ENCODE peak calls at places on chromosomes 4 and X, in seven cellular contexts. One of them, this sample, is unnamed.

GRCh38 chrX:72123471-72124185 is 8.1 kb downstream of the RTL5 start:
- DNase-seq in choroid plexus epithelial cell: peak
- DNase-seq in astrocyte of the spinal cord: peak
- DNase-seq in bronchial epithelial cell: no peak
- DNase-seq in OCI-LY7: no peak
- DNase-seq in astrocyte of the cerebellum: no peak
- DNase-seq in GM23338: peak
- DNase-seq in this sample: no peak

GRCh38 chr4:90727938-90728337 is 600.7 kb downstream of the CCSER1 start:
- DNase-seq in bronchial epithelial cell: peak
- DNase-seq in OCI-LY7: no peak
- DNase-seq in astrocyte of the spinal cord: peak
- DNase-seq in astrocyte of the cerebellum: peak
- DNase-seq in choroid plexus epithelial cell: peak
- DNase-seq in GM23338: peak
- DNase-seq in this sample: peak

GRCh38 chr4:6273661-6273990 is 4.0 kb downstream of the WFS1 start:
- DNase-seq in bronchial epithelial cell: no peak
- DNase-seq in choroid plexus epithelial cell: no peak
- DNase-seq in astrocyte of the cerebellum: no peak
- DNase-seq in astrocyte of the spinal cord: no peak
- DNase-seq in GM23338: no peak
- DNase-seq in OCI-LY7: no peak
- DNase-seq in this sample: no peak

GRCh38 chr4:6372649-6373525 is 99.5 kb downstream of the PPP2R2C start:
- DNase-seq in astrocyte of the cerebellum: no peak
- DNase-seq in OCI-LY7: peak
- DNase-seq in astrocyte of the spinal cord: no peak
- DNase-seq in GM23338: peak
- DNase-seq in choroid plexus epithelial cell: peak
- DNase-seq in bronchial epithelial cell: peak
- DNase-seq in this sample: no peak

GRCh38 chr4:62161446-62161845 is 961.3 kb downstream of the ADGRL3 start:
- DNase-seq in astrocyte of the cerebellum: no peak
- DNase-seq in choroid plexus epithelial cell: no peak
- DNase-seq in GM23338: no peak
- DNase-seq in astrocyte of the spinal cord: no peak
- DNase-seq in OCI-LY7: no peak
- DNase-seq in bronchial epithelial cell: no peak
- DNase-seq in this sample: no peak

GRCh38 chr4:1405636-1406415 is 416 bp downstream of the NKX1-1 start:
- DNase-seq in choroid plexus epithelial cell: no peak
- DNase-seq in GM23338: peak
- DNase-seq in OCI-LY7: no peak
- DNase-seq in astrocyte of the spinal cord: no peak
- DNase-seq in astrocyte of the cerebellum: no peak
- DNase-seq in bronchial epithelial cell: no peak
- DNase-seq in this sample: no peak

GRCh38 chr4:66887061-66887460 is 658.2 kb downstream of the CENPC start:
- DNase-seq in astrocyte of the spinal cord: no peak
- DNase-seq in choroid plexus epithelial cell: no peak
- DNase-seq in bronchial epithelial cell: no peak
- DNase-seq in OCI-LY7: no peak
- DNase-seq in astrocyte of the cerebellum: no peak
- DNase-seq in GM23338: no peak
- DNase-seq in this sample: no peak

GRCh38 chrX:33160273-33160672 is 51.1 kb downstream of the DMD start:
- DNase-seq in astrocyte of the cerebellum: no peak
- DNase-seq in bronchial epithelial cell: peak
- DNase-seq in OCI-LY7: no peak
- DNase-seq in astrocyte of the spinal cord: no peak
- DNase-seq in choroid plexus epithelial cell: no peak
- DNase-seq in GM23338: no peak
- DNase-seq in this sample: no peak

GRCh38 chrX:104166735-104167436 is 633 bp downstream of the FAM199X start:
- DNase-seq in OCI-LY7: no peak
- DNase-seq in astrocyte of the spinal cord: no peak
- DNase-seq in GM23338: peak
- DNase-seq in astrocyte of the cerebellum: no peak
- DNase-seq in bronchial epithelial cell: no peak
- DNase-seq in choroid plexus epithelial cell: no peak
- DNase-seq in this sample: no peak

GRCh38 chrX:85024562-85024961 is 20.9 kb downstream of the APOOL start:
- DNase-seq in bronchial epithelial cell: no peak
- DNase-seq in choroid plexus epithelial cell: no peak
- DNase-seq in GM23338: no peak
- DNase-seq in OCI-LY7: no peak
- DNase-seq in astrocyte of the cerebellum: no peak
- DNase-seq in astrocyte of the spinal cord: no peak
- DNase-seq in this sample: no peak

GRCh38 chrX:118973389-118974087 is 880 bp upstream of the LONRF3 start:
- DNase-seq in choroid plexus epithelial cell: no peak
- DNase-seq in astrocyte of the cerebellum: no peak
- DNase-seq in astrocyte of the spinal cord: no peak
- DNase-seq in bronchial epithelial cell: no peak
- DNase-seq in GM23338: no peak
- DNase-seq in OCI-LY7: no peak
- DNase-seq in this sample: no peak

GRCh38 chr4:143559757-143560147 is 46.2 kb downstream of the SMARCA5 start:
- DNase-seq in astrocyte of the spinal cord: no peak
- DNase-seq in bronchial epithelial cell: no peak
- DNase-seq in choroid plexus epithelial cell: no peak
- DNase-seq in GM23338: peak
- DNase-seq in OCI-LY7: no peak
- DNase-seq in astrocyte of the cerebellum: no peak
- DNase-seq in this sample: no peak

GRCh38 chr4:146638801-146639351 is at the start of gene POU4F2:
- DNase-seq in bronchial epithelial cell: no peak
- DNase-seq in GM23338: peak
- DNase-seq in choroid plexus epithelial cell: peak
- DNase-seq in astrocyte of the spinal cord: peak
- DNase-seq in OCI-LY7: no peak
- DNase-seq in astrocyte of the cerebellum: no peak
- DNase-seq in this sample: no peak

GRCh38 chrX:107565916-107566602 is 62.3 kb upstream of the PRPS1 start:
- DNase-seq in astrocyte of the spinal cord: peak
- DNase-seq in bronchial epithelial cell: peak
- DNase-seq in choroid plexus epithelial cell: peak
- DNase-seq in OCI-LY7: no peak
- DNase-seq in GM23338: peak
- DNase-seq in astrocyte of the cerebellum: peak
- DNase-seq in this sample: no peak

GRCh38 chrX:150365953-150366911 is 3.1 kb downstream of the MAMLD1 start:
- DNase-seq in bronchial epithelial cell: no peak
- DNase-seq in astrocyte of the cerebellum: no peak
- DNase-seq in choroid plexus epithelial cell: peak
- DNase-seq in OCI-LY7: no peak
- DNase-seq in GM23338: peak
- DNase-seq in astrocyte of the spinal cord: peak
- DNase-seq in this sample: no peak

GRCh38 chrX:45006002-45006800 is 133.2 kb downstream of the KDM6A start:
- DNase-seq in astrocyte of the spinal cord: peak
- DNase-seq in choroid plexus epithelial cell: peak
- DNase-seq in OCI-LY7: no peak
- DNase-seq in astrocyte of the cerebellum: no peak
- DNase-seq in GM23338: peak
- DNase-seq in bronchial epithelial cell: peak
- DNase-seq in this sample: no peak

GRCh38 chr4:24798036-24798610 is 2.8 kb downstream of the SOD3 start:
- DNase-seq in astrocyte of the cerebellum: no peak
- DNase-seq in astrocyte of the spinal cord: no peak
- DNase-seq in OCI-LY7: no peak
- DNase-seq in bronchial epithelial cell: no peak
- DNase-seq in GM23338: no peak
- DNase-seq in choroid plexus epithelial cell: no peak
- DNase-seq in this sample: no peak

GRCh38 chrX:112841114-112841819 is 636 bp upstream of the AMOT start:
- DNase-seq in bronchial epithelial cell: peak
- DNase-seq in GM23338: peak
- DNase-seq in astrocyte of the spinal cord: peak
- DNase-seq in OCI-LY7: peak
- DNase-seq in choroid plexus epithelial cell: peak
- DNase-seq in astrocyte of the cerebellum: peak
- DNase-seq in this sample: no peak

GRCh38 chr4:1305261-1305711 is 15.6 kb downstream of the MAEA start:
- DNase-seq in GM23338: no peak
- DNase-seq in astrocyte of the cerebellum: no peak
- DNase-seq in choroid plexus epithelial cell: no peak
- DNase-seq in OCI-LY7: no peak
- DNase-seq in astrocyte of the spinal cord: no peak
- DNase-seq in bronchial epithelial cell: no peak
- DNase-seq in this sample: no peak

GRCh38 chr4:38675167-38676121 is 11.4 kb downstream of the KLF3 start:
- DNase-seq in astrocyte of the cerebellum: peak
- DNase-seq in astrocyte of the spinal cord: peak
- DNase-seq in bronchial epithelial cell: peak
- DNase-seq in OCI-LY7: peak
- DNase-seq in choroid plexus epithelial cell: peak
- DNase-seq in GM23338: peak
- DNase-seq in this sample: peak

GRCh38 chr4:128812360-128812958 is 3.0 kb downstream of the JADE1 start:
- DNase-seq in GM23338: peak
- DNase-seq in choroid plexus epithelial cell: peak
- DNase-seq in bronchial epithelial cell: peak
- DNase-seq in OCI-LY7: peak
- DNase-seq in astrocyte of the spinal cord: peak
- DNase-seq in astrocyte of the cerebellum: no peak
- DNase-seq in this sample: no peak

GRCh38 chr4:56823933-56824600 is 2.6 kb upstream of the SPINK2 start:
- DNase-seq in astrocyte of the spinal cord: no peak
- DNase-seq in astrocyte of the cerebellum: no peak
- DNase-seq in OCI-LY7: no peak
- DNase-seq in GM23338: no peak
- DNase-seq in bronchial epithelial cell: no peak
- DNase-seq in choroid plexus epithelial cell: no peak
- DNase-seq in this sample: no peak

GRCh38 chrX:53288173-53288572 is 6.8 kb upstream of the IQSEC2 start:
- DNase-seq in GM23338: peak
- DNase-seq in astrocyte of the cerebellum: no peak
- DNase-seq in astrocyte of the spinal cord: peak
- DNase-seq in choroid plexus epithelial cell: no peak
- DNase-seq in bronchial epithelial cell: no peak
- DNase-seq in OCI-LY7: no peak
- DNase-seq in this sample: no peak

GRCh38 chr4:13522282-13523104 is 21.8 kb downstream of the NKX3-2 start:
- DNase-seq in choroid plexus epithelial cell: no peak
- DNase-seq in OCI-LY7: no peak
- DNase-seq in GM23338: peak
- DNase-seq in astrocyte of the cerebellum: no peak
- DNase-seq in bronchial epithelial cell: no peak
- DNase-seq in astrocyte of the spinal cord: no peak
- DNase-seq in this sample: no peak

GRCh38 chrX:108068121-108068520 is 23.2 kb downstream of the PSMD10 start:
- DNase-seq in GM23338: no peak
- DNase-seq in astrocyte of the spinal cord: no peak
- DNase-seq in choroid plexus epithelial cell: no peak
- DNase-seq in OCI-LY7: no peak
- DNase-seq in bronchial epithelial cell: peak
- DNase-seq in astrocyte of the cerebellum: no peak
- DNase-seq in this sample: no peak

GRCh38 chr4:113276448-113277158 is 227.2 kb downstream of the ANK2 start:
- DNase-seq in astrocyte of the cerebellum: no peak
- DNase-seq in GM23338: no peak
- DNase-seq in bronchial epithelial cell: no peak
- DNase-seq in OCI-LY7: no peak
- DNase-seq in choroid plexus epithelial cell: no peak
- DNase-seq in astrocyte of the spinal cord: no peak
- DNase-seq in this sample: no peak

GRCh38 chr4:88705805-88706518 is 8.3 kb upstream of the NAP1L5 start:
- DNase-seq in OCI-LY7: no peak
- DNase-seq in astrocyte of the spinal cord: peak
- DNase-seq in GM23338: no peak
- DNase-seq in astrocyte of the cerebellum: no peak
- DNase-seq in choroid plexus epithelial cell: peak
- DNase-seq in bronchial epithelial cell: no peak
- DNase-seq in this sample: peak

GRCh38 chr4:54813674-54814073 is 155.9 kb downstream of the KIT start:
- DNase-seq in astrocyte of the spinal cord: no peak
- DNase-seq in choroid plexus epithelial cell: no peak
- DNase-seq in bronchial epithelial cell: no peak
- DNase-seq in GM23338: no peak
- DNase-seq in astrocyte of the cerebellum: no peak
- DNase-seq in OCI-LY7: no peak
- DNase-seq in this sample: no peak

GRCh38 chr4:54818481-54818880 is 160.7 kb downstream of the KIT start:
- DNase-seq in astrocyte of the cerebellum: no peak
- DNase-seq in bronchial epithelial cell: no peak
- DNase-seq in astrocyte of the spinal cord: no peak
- DNase-seq in OCI-LY7: no peak
- DNase-seq in GM23338: no peak
- DNase-seq in choroid plexus epithelial cell: no peak
- DNase-seq in this sample: no peak

DNA sequence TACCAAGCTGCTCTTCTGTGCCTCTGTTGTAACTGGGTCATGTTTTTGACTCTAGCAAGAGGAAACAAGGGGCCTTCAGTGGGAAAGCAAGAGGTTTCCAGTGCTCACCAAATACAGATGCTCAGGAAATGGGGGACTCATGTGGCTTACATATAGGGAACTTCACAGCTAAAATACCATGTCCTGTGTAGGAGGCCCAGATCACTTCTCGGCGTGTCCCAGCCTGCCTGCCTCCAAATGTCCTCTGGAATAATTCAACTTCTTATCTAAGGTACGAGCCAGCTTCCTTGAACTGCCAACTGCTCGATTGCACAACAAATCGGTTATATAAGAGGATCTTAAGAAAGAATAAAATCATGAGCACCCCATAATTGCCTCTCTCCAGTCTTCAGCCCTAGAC is 161.3 kb downstream of the KIT start:
- DNase-seq in GM23338: no peak
- DNase-seq in bronchial epithelial cell: peak
- DNase-seq in choroid plexus epithelial cell: no peak
- DNase-seq in astrocyte of the spinal cord: no peak
- DNase-seq in astrocyte of the cerebellum: no peak
- DNase-seq in OCI-LY7: no peak
- DNase-seq in this sample: no peak
- H3K4me3 ChIP-seq in GM23338: no peak
- H3K4me3 ChIP-seq in bronchial epithelial cell: no peak
- H3K4me3 ChIP-seq in choroid plexus epithelial cell: no peak
- H3K4me3 ChIP-seq in astrocyte of the spinal cord: no peak
- H3K4me3 ChIP-seq in astrocyte of the cerebellum: no peak
- H3K4me3 ChIP-seq in OCI-LY7: no peak
- H3K4me3 ChIP-seq in this sample: no peak

GRCh38 chrX:49618574-49618973 is 19.8 kb downstream of the GAGE1 start:
- DNase-seq in GM23338: no peak
- DNase-seq in bronchial epithelial cell: no peak
- DNase-seq in choroid plexus epithelial cell: no peak
- DNase-seq in astrocyte of the cerebellum: no peak
- DNase-seq in astrocyte of the spinal cord: no peak
- DNase-seq in OCI-LY7: no peak
- DNase-seq in this sample: no peak
- TF ChIP-seq CTCF in GM23338: no peak
- TF ChIP-seq CTCF in bronchial epithelial cell: no peak
- TF ChIP-seq CTCF in choroid plexus epithelial cell: no peak
- TF ChIP-seq CTCF in astrocyte of the cerebellum: no peak
- TF ChIP-seq CTCF in astrocyte of the spinal cord: no peak
- TF ChIP-seq CTCF in OCI-LY7: no peak
- TF ChIP-seq CTCF in this sample: no peak

GRCh38 chr4:41179086-41179374 is 35.3 kb downstream of the APBB2 start:
- DNase-seq in OCI-LY7: no peak
- DNase-seq in astrocyte of the cerebellum: no peak
- DNase-seq in choroid plexus epithelial cell: no peak
- DNase-seq in bronchial epithelial cell: no peak
- DNase-seq in GM23338: no peak
- DNase-seq in astrocyte of the spinal cord: no peak
- DNase-seq in this sample: no peak
- H3K4me3 ChIP-seq in OCI-LY7: no peak
- H3K4me3 ChIP-seq in astrocyte of the cerebellum: no peak
- H3K4me3 ChIP-seq in choroid plexus epithelial cell: no peak
- H3K4me3 ChIP-seq in bronchial epithelial cell: no peak
- H3K4me3 ChIP-seq in GM23338: no peak
- H3K4me3 ChIP-seq in astrocyte of the spinal cord: no peak
- H3K4me3 ChIP-seq in this sample: no peak

GRCh38 chrX:10397349-10397748 is 223.0 kb downstream of the MID1 start:
- DNase-seq in OCI-LY7: no peak
- DNase-seq in bronchial epithelial cell: no peak
- DNase-seq in choroid plexus epithelial cell: no peak
- DNase-seq in astrocyte of the spinal cord: no peak
- DNase-seq in GM23338: no peak
- DNase-seq in astrocyte of the cerebellum: no peak
- DNase-seq in this sample: no peak
- TF ChIP-seq CTCF in OCI-LY7: no peak
- TF ChIP-seq CTCF in bronchial epithelial cell: no peak
- TF ChIP-seq CTCF in choroid plexus epithelial cell: no peak
- TF ChIP-seq CTCF in astrocyte of the spinal cord: no peak
- TF ChIP-seq CTCF in GM23338: no peak
- TF ChIP-seq CTCF in astrocyte of the cerebellum: no peak
- TF ChIP-seq CTCF in this sample: no peak